ENCODE peak calls at places on chromosome 20, in five cellular contexts. O, H, C, E and K are unnamed samples.

GRCh38 chr20:48832423-48832735 is 4.6 kb upstream of the PREX1 start:
- DNase-seq in O (no peak), H (no peak), C (no peak), E (no peak), K (no peak)

GRCh38 chr20:5913166-5913565 is 37.2 kb downstream of the TRMT6 start:
- DNase-seq in O (no peak), H (no peak), C (no peak), E (no peak), K (no peak)

GRCh38 chr20:3663031-3663701 is at the start of gene GFRA4:
- DNase-seq in O (no peak), H (no peak), C (no peak), E (no peak), K (no peak)

GRCh38 chr20:6959900-6960312 is 192.4 kb downstream of the BMP2 start:
- DNase-seq in O (no peak), H (no peak), C (no peak), E (no peak), K (no peak)

GRCh38 chr20:48691523-48691922 is 136.3 kb downstream of the PREX1 start:
- DNase-seq in O (no peak), H (no peak), C (no peak), E (no peak), K (no peak)

GRCh38 chr20:61784801-61785566 is 280.7 kb downstream of the TAF4 start:
- DNase-seq in O (no peak), H (no peak), C (no peak), E (no peak), K (no peak)

GRCh38 chr20:2331092-2331491 is 35.3 kb downstream of the TGM3 start:
- DNase-seq in O (no peak), H (no peak), C (no peak), E (no peak), K (no peak)

GRCh38 chr20:5745416-5745968 is 4.7 kb upstream of the SHLD1 start:
- DNase-seq in O (no peak), H (no peak), C (no peak), E (no peak), K (no peak)

GRCh38 chr20:38609828-38610227 is 8.2 kb downstream of the ARHGAP40 start:
- DNase-seq in O (no peak), H (no peak), C (no peak), E (no peak), K (no peak)

GRCh38 chr20:53789913-53790675 is 196.5 kb upstream of the ZNF217 start:
- DNase-seq in O (no peak), H (no peak), C (no peak), E (no peak), K (no peak)

GRCh38 chr20:21006611-21007010 is 99.5 kb downstream of the LINC00237 start:
- DNase-seq in O (no peak), H (no peak), C (no peak), E (no peak), K (no peak)

GRCh38 chr20:1462834-1463233 is 3.8 kb downstream of the NSFL1C start:
- DNase-seq in O (no peak), H (no peak), C (no peak), E (no peak), K (no peak)

GRCh38 chr20:38073307-38074010 is 39.9 kb downstream of the RPRD1B start:
- DNase-seq in O (peak), H (peak), C (no peak), E (peak), K (no peak)

GRCh38 chr20:14992071-14992654 is 654.8 kb upstream of the FLRT3 start:
- DNase-seq in O (peak), H (no peak), C (no peak), E (peak), K (no peak)

GRCh38 chr20:59095140-59095539 is 52.6 kb upstream of the PRELID3B start:
- DNase-seq in O (no peak), H (no peak), C (no peak), E (no peak), K (no peak)

GRCh38 chr20:35433337-35433736 is 4.7 kb downstream of the GDF5 start:
- DNase-seq in O (no peak), H (no peak), C (no peak), E (no peak), K (no peak)

GRCh38 chr20:23037017-23037481 is 1.9 kb downstream of the SSTR4 start:
- DNase-seq in O (no peak), H (no peak), C (no peak), E (no peak), K (no peak)

GRCh38 chr20:38202982-38203293 is 37.9 kb upstream of the TGM2 start:
- DNase-seq in O (no peak), H (no peak), C (no peak), E (no peak), K (no peak)

GRCh38 chr20:3818155-3819151 is 1.9 kb upstream of the AP5S1 start:
- DNase-seq in O (peak), H (peak), C (no peak), E (peak), K (no peak)

GRCh38 chr20:9617940-9618339 is 103.5 kb downstream of the LAMP5 start:
- DNase-seq in O (peak), H (peak), C (no peak), E (peak), K (no peak)

GRCh38 chr20:9615118-9615517 is 100.7 kb downstream of the LAMP5 start:
- DNase-seq in O (no peak), H (no peak), C (no peak), E (no peak), K (no peak)

GRCh38 chr20:9616455-9616805 is 102.0 kb downstream of the LAMP5 start:
- DNase-seq in O (no peak), H (no peak), C (no peak), E (no peak), K (no peak)

GRCh38 chr20:9615766-9616454 is 101.5 kb downstream of the LAMP5 start:
- DNase-seq in O (no peak), H (no peak), C (no peak), E (no peak), K (peak)

GRCh38 chr20:9617062-9617461 is 102.7 kb downstream of the LAMP5 start:
- DNase-seq in O (peak), H (peak), C (peak), E (peak), K (peak)
- TF ChIP-seq CTCF in O (peak), H (peak), C (peak), E (peak), K (peak)

GRCh38 chr20:50745634-50746137 is 14.3 kb downstream of the PARD6B start:
- DNase-seq in O (no peak), H (no peak), C (no peak), E (no peak), K (no peak)

GRCh38 chr20:50746138-50746940 is 15.0 kb downstream of the PARD6B start:
- DNase-seq in O (peak), H (peak), C (no peak), E (no peak), K (no peak)

GRCh38 chr20:50744143-50744792 is 12.9 kb downstream of the PARD6B start:
- DNase-seq in O (peak), H (peak), C (no peak), E (peak), K (no peak)

GRCh38 chr20:50750145-50750671 is 18.8 kb downstream of the PARD6B start:
- DNase-seq in O (peak), H (no peak), C (no peak), E (no peak), K (no peak)

GRCh38 chr20:50747275-50747674 is 15.9 kb downstream of the PARD6B start:
- DNase-seq in O (no peak), H (no peak), C (no peak), E (no peak), K (no peak)
- H3K4me3 ChIP-seq in O (no peak), H (no peak), C (no peak), E (no peak), K (no peak)

GRCh38 chr20:8757146-8757545 is 311.7 kb upstream of the PLCB4 start:
- DNase-seq in O (peak), H (no peak), C (no peak), E (peak), K (no peak)

GRCh38 chr20:8756410-8756809 is 312.5 kb upstream of the PLCB4 start:
- DNase-seq in O (peak), H (no peak), C (no peak), E (peak), K (no peak)

GRCh38 chr20:8749986-8750385 is 318.9 kb upstream of the PLCB4 start:
- DNase-seq in O (no peak), H (no peak), C (no peak), E (peak), K (no peak)

GRCh38 chr20:8755340-8756118 is 313.4 kb upstream of the PLCB4 start:
- DNase-seq in O (no peak), H (no peak), C (no peak), E (no peak), K (no peak)
- TF ChIP-seq CTCF in O (no peak), H (no peak), C (no peak), E (no peak), K (no peak)

GRCh38 chr20:19625416-19625815 is 132.6 kb upstream of the RIN2 start:
- DNase-seq in O (no peak), H (no peak), C (no peak), E (no peak), K (no peak)

GRCh38 chr20:19626896-19627295 is 131.2 kb upstream of the RIN2 start:
- DNase-seq in O (no peak), H (no peak), C (no peak), E (no peak), K (no peak)

GRCh38 chr20:19624221-19624620 is 133.8 kb upstream of the RIN2 start:
- DNase-seq in O (no peak), H (no peak), C (no peak), E (no peak), K (no peak)

GRCh38 chr20:19631410-19631809 is 126.6 kb upstream of the RIN2 start:
- DNase-seq in O (no peak), H (peak), C (no peak), E (no peak), K (no peak)

GRCh38 chr20:19628570-19629134 is 129.4 kb upstream of the RIN2 start:
- DNase-seq in O (peak), H (peak), C (peak), E (peak), K (peak)
- H3K4me3 ChIP-seq in O (no peak), H (no peak), C (no peak), E (no peak), K (no peak)

DNA sequence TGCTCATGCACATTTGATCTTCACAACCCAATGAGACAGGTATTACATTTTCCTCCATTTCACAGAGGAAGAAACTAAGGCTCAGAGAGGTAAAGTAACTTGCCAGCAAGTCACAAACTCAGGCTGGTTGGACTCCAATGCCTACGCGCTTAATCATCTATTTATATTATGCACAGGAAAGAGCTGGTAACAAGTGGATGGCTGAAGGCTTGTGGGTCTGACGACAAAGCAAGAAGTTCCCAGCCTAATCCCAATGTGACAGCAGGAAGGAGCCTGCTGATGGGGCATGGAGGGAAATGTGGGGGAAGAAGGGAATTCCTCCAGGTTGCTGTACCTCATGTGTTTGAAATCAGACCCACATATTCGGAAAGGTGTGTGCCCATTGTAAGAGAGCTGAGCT is 3.9 kb downstream of the CDH22 start:
- DNase-seq in O (no peak), H (no peak), C (no peak), E (no peak), K (no peak)
- TF ChIP-seq CTCF in O (no peak), H (no peak), C (no peak), E (no peak), K (no peak)

GRCh38 chr20:41316009-41316408 is 1.5 kb downstream of the ZHX3 start:
- DNase-seq in O (peak), H (no peak), C (no peak), E (no peak), K (no peak)
- H3K4me3 ChIP-seq in O (peak), H (no peak), C (no peak), E (peak), K (no peak)

GRCh38 chr20:52242237-52243230 is 51.0 kb upstream of the ZFP64 start:
- DNase-seq in O (peak), H (no peak), C (no peak), E (peak), K (no peak)
- TF ChIP-seq CTCF in O (peak), H (peak), C (peak), E (peak), K (peak)

GRCh38 chr20:63953764-63954429 is 2.3 kb downstream of the UCKL1 start:
- DNase-seq in O (no peak), H (no peak), C (no peak), E (no peak), K (no peak)
- H3K4me3 ChIP-seq in O (no peak), H (no peak), C (no peak), E (no peak), K (no peak)

GRCh38 chr20:25248501-25249172 is 752 bp downstream of the PYGB start:
- DNase-seq in O (peak), H (peak), C (no peak), E (peak), K (no peak)

GRCh38 chr20:25246182-25246943 is 1.5 kb upstream of the PYGB start:
- DNase-seq in O (no peak), H (no peak), C (no peak), E (no peak), K (no peak)

GRCh38 chr20:25249198-25249931 is 1.5 kb downstream of the PYGB start:
- DNase-seq in O (peak), H (no peak), C (no peak), E (peak), K (no peak)

GRCh38 chr20:25247100-25247665 is 702 bp upstream of the PYGB start:
- DNase-seq in O (peak), H (peak), C (peak), E (peak), K (no peak)

GRCh38 chr20:25247666-25248500 is at the start of gene PYGB:
- DNase-seq in O (peak), H (peak), C (peak), E (peak), K (peak)
- TF ChIP-seq CTCF in O (no peak), H (no peak), C (no peak), E (no peak), K (no peak)

DNA sequence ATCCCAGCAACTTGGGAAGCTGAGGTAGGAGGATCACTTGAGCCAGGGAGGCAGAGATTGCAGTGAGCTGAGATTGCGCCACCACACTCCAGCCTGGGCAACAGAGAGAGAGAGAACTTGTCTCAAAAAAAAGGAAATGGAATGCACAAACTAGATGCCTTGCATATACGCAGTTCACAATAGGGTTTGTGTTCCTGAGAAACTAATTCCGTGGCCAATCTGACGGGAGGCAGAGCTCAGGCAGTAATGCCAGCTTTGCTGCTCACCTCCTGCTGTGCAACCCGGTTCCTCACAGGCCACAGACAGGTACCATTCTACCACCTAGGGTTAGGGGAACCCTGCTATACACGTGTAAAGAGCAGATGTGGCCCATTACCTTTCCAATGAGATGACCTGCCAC is 1.4 kb downstream of the CDK5RAP1 start:
- DNase-seq in O (peak), H (no peak), C (no peak), E (no peak), K (no peak)
- H3K4me3 ChIP-seq in O (peak), H (no peak), C (no peak), E (peak), K (peak)